ENCODE peak calls at places on chromosomes 5 and 9, in ten cellular contexts. O, C, I, P, L, J, H, E, B and A are unnamed samples.

GRCh38 chr9:80789831-80790230 is 899.5 kb downstream of the TLE1 start:
- DNase-seq in O (no peak), C (no peak), I (no peak), P (no peak), L (no peak), J (no peak), H (peak; percentile 12), E (no peak), B (no peak), A (no peak)

GRCh38 chr5:172658869-172659513 is 17.9 kb downstream of the NEURL1B start:
- DNase-seq in O (no peak), C (no peak), I (no peak), P (no peak), L (no peak), J (no peak), H (no peak), E (no peak), B (peak; percentile 46), A (no peak)

GRCh38 chr5:128842241-128842640 is 123.0 kb upstream of the SLC27A6 start:
- DNase-seq in O (no peak), C (no peak), I (no peak), P (no peak), L (no peak), J (no peak), H (no peak), E (no peak), B (peak; percentile 14), A (peak; percentile 10)

GRCh38 chr9:134661791-134662142 is 20.2 kb downstream of the COL5A1 start:
- DNase-seq in O (no peak), C (no peak), I (no peak), P (no peak), L (no peak), J (no peak), H (no peak), E (no peak), B (no peak), A (no peak)

GRCh38 chr5:373710-374602 is 52.4 kb downstream of the AHRR start:
- DNase-seq in O (peak; percentile 43), C (no peak), I (no peak), P (peak; percentile 82), L (peak; percentile 29), J (peak; percentile 24), H (peak; percentile 66), E (peak; percentile 93), B (peak; percentile 77), A (peak; percentile 71)

GRCh38 chr5:134289509-134290113 is 63.7 kb upstream of the PPP2CA start:
- DNase-seq in O (peak; percentile 40), C (peak; percentile 57), I (peak; percentile 44), P (no peak), L (peak; percentile 37), J (peak; percentile 35), H (peak; percentile 66), E (peak; percentile 83), B (peak; percentile 90), A (peak; percentile 79)

GRCh38 chr5:141958113-141958512 is at the start of gene PCDH12:
- DNase-seq in O (peak; percentile 40), C (no peak), I (no peak), P (no peak), L (no peak), J (peak; percentile 82), H (peak; percentile 52), E (no peak), B (peak; percentile 81), A (no peak)

GRCh38 chr9:72363908-72364678 is 915 bp downstream of the ZFAND5 start:
- DNase-seq in O (peak; percentile 72), C (no peak), I (peak; percentile 38), P (peak; percentile 21), L (peak; percentile 46), J (peak; percentile 46), H (peak; percentile 73), E (peak; percentile 83), B (peak; percentile 66), A (peak; percentile 28)

GRCh38 chr9:26308328-26308727 is 584.3 kb downstream of the CAAP1 start:
- DNase-seq in O (no peak), C (no peak), I (no peak), P (no peak), L (no peak), J (no peak), H (no peak), E (no peak), B (no peak), A (no peak)

GRCh38 chr5:61010759-61011460 is 65.9 kb downstream of the NDUFAF2 start:
- DNase-seq in O (no peak), C (no peak), I (no peak), P (no peak), L (no peak), J (no peak), H (no peak), E (no peak), B (peak; percentile 19), A (no peak)
- TF ChIP-seq CTCF in O (no peak), C (no peak), I (no peak), P (no peak), L (no peak), J (no peak), H (peak; percentile 59), E (no peak), B (peak; percentile 37), A (no peak)

DNA sequence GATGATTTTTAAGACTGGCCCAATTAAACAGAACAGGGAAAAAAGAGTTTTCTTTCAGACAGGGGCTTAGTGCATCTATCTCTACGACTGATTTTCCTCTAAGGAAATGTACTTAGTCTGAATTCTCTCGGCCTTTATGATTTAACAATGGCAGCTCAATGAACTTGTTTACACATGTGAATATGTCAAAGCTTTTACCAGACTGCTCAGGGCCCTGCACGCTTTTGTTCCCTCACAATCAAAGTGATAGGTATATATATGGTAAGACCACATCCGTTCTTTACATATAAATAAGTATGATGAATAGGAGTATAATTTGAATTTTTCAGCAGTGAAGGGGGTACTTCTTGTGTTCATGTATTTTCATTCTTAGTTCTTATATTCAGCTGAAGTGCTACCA is 27.6 kb downstream of the LEAP2 start:
- DNase-seq in O (no peak), C (no peak), I (no peak), P (no peak), L (no peak), J (no peak), H (no peak), E (no peak), B (no peak), A (no peak)
- TF ChIP-seq CTCF in O (no peak), C (no peak), I (no peak), P (no peak), L (no peak), J (no peak), H (no peak), E (no peak), B (no peak), A (no peak)

DNA sequence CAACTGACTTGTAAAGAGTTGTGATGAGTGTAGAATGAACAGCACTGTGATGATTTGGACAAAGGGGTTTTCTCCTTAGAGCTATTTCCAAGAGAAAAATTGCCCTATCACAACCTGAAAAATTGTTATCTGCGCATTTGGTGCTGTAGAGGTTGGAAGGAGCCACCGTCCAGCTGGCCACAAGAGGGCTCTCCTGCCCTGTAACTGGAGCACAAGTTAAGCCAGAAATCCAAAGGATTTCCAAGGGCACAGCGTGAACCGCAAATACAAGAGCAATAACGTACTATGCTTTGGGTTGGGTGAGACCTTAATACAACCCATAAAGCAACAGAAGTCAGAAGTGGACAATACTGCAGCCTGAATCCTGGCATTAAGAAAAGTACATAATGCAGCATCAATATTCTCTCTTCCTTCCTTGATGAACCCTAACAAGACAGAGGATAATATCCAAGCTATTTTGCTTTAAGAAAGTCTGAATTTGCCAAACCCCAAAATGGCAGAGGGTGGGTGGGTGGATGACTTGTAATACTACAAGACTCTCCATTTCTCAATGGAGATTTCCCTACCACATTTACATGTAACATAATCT is 56.8 kb upstream of the SMIM32 start:
- DNase-seq in O (peak; percentile 43), C (peak; percentile 53), I (peak; percentile 46), P (no peak), L (peak; percentile 75), J (peak; percentile 75), H (peak; percentile 61), E (peak; percentile 49), B (peak; percentile 78), A (peak; percentile 71)
- TF ChIP-seq CTCF in O (peak; percentile 72), C (peak; percentile 64), I (peak; percentile 95), P (peak; percentile 69), L (peak; percentile 85), J (peak; percentile 58), H (peak; percentile 96), E (peak; percentile 77), B (peak; percentile 93), A (peak; percentile 88)

GRCh38 chr5:86461169-86461956 is 156.4 kb upstream of the COX7C start:
- DNase-seq in O (no peak), C (no peak), I (no peak), P (no peak), L (no peak), J (no peak), H (no peak), E (peak; percentile 4), B (peak; percentile 26), A (peak; percentile 69)

GRCh38 chr5:86460519-86460918 is 157.2 kb upstream of the COX7C start:
- DNase-seq in O (no peak), C (no peak), I (no peak), P (no peak), L (no peak), J (no peak), H (no peak), E (no peak), B (no peak), A (no peak)

GRCh38 chr5:86465052-86465838 is 152.5 kb upstream of the COX7C start:
- DNase-seq in O (no peak), C (no peak), I (no peak), P (no peak), L (no peak), J (no peak), H (no peak), E (no peak), B (no peak), A (no peak)

DNA sequence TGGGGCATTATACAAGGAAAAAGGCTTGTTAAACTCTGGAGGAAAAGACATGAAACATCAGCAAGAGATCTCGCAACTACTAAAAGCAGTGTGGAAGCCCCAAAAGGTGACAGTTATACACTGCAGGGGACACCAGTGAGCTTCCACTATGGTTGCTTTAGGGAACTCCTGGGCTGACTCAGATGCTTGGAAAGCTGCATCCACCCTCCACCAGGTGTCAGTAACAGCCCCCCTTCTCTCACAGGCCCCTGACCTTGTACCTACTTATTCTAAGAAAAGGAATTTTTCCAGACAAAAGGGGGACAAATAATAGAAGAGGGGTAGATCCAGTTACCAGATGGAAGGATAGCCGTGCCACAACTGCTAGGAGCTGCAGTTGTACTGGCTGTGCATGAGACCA is 154.4 kb upstream of the COX7C start:
- DNase-seq in O (no peak), C (no peak), I (no peak), P (no peak), L (no peak), J (no peak), H (no peak), E (no peak), B (no peak), A (no peak)
- TF ChIP-seq CTCF in O (no peak), C (no peak), I (no peak), P (no peak), L (no peak), J (no peak), H (peak; percentile 22), E (no peak), B (no peak), A (no peak)

GRCh38 chr9:133490865-133491655 is 12.2 kb upstream of the SLC2A6 start:
- DNase-seq in O (no peak), C (no peak), I (no peak), P (no peak), L (no peak), J (peak; percentile 10), H (no peak), E (no peak), B (peak; percentile 46), A (no peak)
- TF ChIP-seq CTCF in O (no peak), C (no peak), I (no peak), P (no peak), L (no peak), J (no peak), H (no peak), E (no peak), B (no peak), A (no peak)